ENCODE peak calls at places on chromosomes 5 and 9, in five cellular contexts. T, P, I, V and W are unnamed samples.

GRCh38 chr5:37448941-37449340 is 69.8 kb downstream of the WDR70 start:
- DNase-seq in P (no peak), I (no peak), T (no peak), V (no peak), W (no peak)

GRCh38 chr5:156584856-156585255 is 257.9 kb downstream of the SGCD start:
- DNase-seq in T (no peak), V (no peak), I (no peak), P (no peak), W (no peak)

GRCh38 chr9:92637331-92637730 is 32.6 kb downstream of the IPPK start:
- DNase-seq in I (no peak), P (no peak), T (no peak), V (no peak), W (no peak)

GRCh38 chr9:114450833-114451706 is 54.2 kb downstream of the WHRN start:
- DNase-seq in P (no peak), V (no peak), I (no peak), T (peak), W (no peak)

GRCh38 chr9:73200694-73201432 is 49.2 kb downstream of the ANXA1 start:
- DNase-seq in I (peak), P (peak), V (peak), T (no peak), W (no peak)

GRCh38 chr5:159286420-159287035 is 23.4 kb downstream of the UBLCP1 start:
- DNase-seq in I (no peak), T (no peak), V (no peak), P (peak), W (peak)

GRCh38 chr5:14447958-14448881 is 133.4 kb upstream of the OTULINL start:
- DNase-seq in I (no peak), V (no peak), T (peak), P (peak), W (no peak)

GRCh38 chr5:62190173-62190572 is 115.8 kb upstream of the KIF2A start:
- DNase-seq in P (peak), T (no peak), V (no peak), I (no peak), W (no peak)

GRCh38 chr5:33105521-33105941 is 335.2 kb upstream of the TARS1 start:
- DNase-seq in I (no peak), V (no peak), T (no peak), P (peak), W (no peak)

GRCh38 chr9:96567203-96567700 is 52.4 kb downstream of the CDC14B start:
- DNase-seq in I (no peak), P (peak), V (no peak), T (no peak), W (no peak)

GRCh38 chr9:138053996-138054752 is 176.6 kb downstream of the CACNA1B start:
- DNase-seq in T (no peak), P (no peak), V (no peak), I (no peak), W (no peak)

GRCh38 chr5:14268236-14268701 is 125.1 kb downstream of the TRIO start:
- DNase-seq in T (no peak), P (peak), V (peak), I (peak), W (no peak)

GRCh38 chr5:24644757-24645156 is at the start of gene CDH10:
- DNase-seq in V (no peak), I (no peak), P (no peak), T (no peak), W (no peak)

GRCh38 chr5:81601912-81602311 is 149.0 kb downstream of the SSBP2 start:
- DNase-seq in I (no peak), V (no peak), T (no peak), P (peak), W (no peak)

GRCh38 chr9:3367185-3367584 is 158.6 kb downstream of the RFX3 start:
- DNase-seq in V (no peak), I (no peak), T (no peak), P (no peak), W (no peak)

GRCh38 chr9:21434202-21435014 is 5.8 kb upstream of the IFNA1 start:
- DNase-seq in T (no peak), P (peak), I (peak), V (no peak), W (peak)

GRCh38 chr5:131147258-131147657 is 17.8 kb downstream of the HINT1 start:
- DNase-seq in T (no peak), V (no peak), I (no peak), P (no peak), W (no peak)

GRCh38 chr9:105187781-105188180 is 56.7 kb upstream of the SLC44A1 start:
- DNase-seq in I (no peak), T (no peak), V (no peak), P (peak), W (no peak)

GRCh38 chr9:78030553-78031270 is 899 bp downstream of the GNAQ start:
- DNase-seq in P (peak), T (no peak), V (peak), I (no peak), W (no peak)

GRCh38 chr9:70411930-70412677 is 2.4 kb downstream of the KLF9 start:
- DNase-seq in T (peak), P (peak), I (peak), V (peak), W (no peak)

GRCh38 chr9:91422832-91423711 is 560 bp downstream of the NFIL3 start:
- DNase-seq in I (no peak), T (no peak), V (no peak), P (peak), W (no peak)

GRCh38 chr5:7851240-7851592 is 283 bp upstream of the CFAP90 start:
- DNase-seq in V (no peak), P (peak), T (no peak), I (no peak), W (no peak)

GRCh38 chr9:89601306-89601705 is 3.5 kb upstream of the GADD45G start:
- DNase-seq in I (no peak), P (no peak), T (no peak), V (no peak), W (no peak)

GRCh38 chr9:126411225-126411947 is 84.8 kb downstream of the MVB12B start:
- DNase-seq in P (no peak), V (no peak), I (no peak), T (peak), W (peak)

GRCh38 chr5:31854181-31854624 is 215.3 kb downstream of the PDZD2 start:
- DNase-seq in P (peak), V (no peak), I (no peak), T (no peak), W (no peak)

GRCh38 chr5:132797651-132798050 is 15.5 kb upstream of the SOWAHA start:
- DNase-seq in T (no peak), P (no peak), V (no peak), I (no peak), W (no peak)

GRCh38 chr5:113548396-113548795 is 34.9 kb downstream of the YTHDC2 start:
- DNase-seq in T (no peak), P (no peak), I (no peak), V (no peak), W (no peak)

GRCh38 chr5:123881791-123882244 is 369.8 kb downstream of the CSNK1G3 start:
- DNase-seq in V (no peak), T (no peak), P (peak), I (no peak), W (no peak)

GRCh38 chr9:112532427-112532826 is 45.8 kb downstream of the KIAA1958 start:
- DNase-seq in I (no peak), T (no peak), V (no peak), P (no peak), W (no peak)

GRCh38 chr9:616694-617093 is 224.8 kb upstream of the DMRT1 start:
- DNase-seq in P (peak), I (no peak), T (no peak), V (no peak), W (no peak)

GRCh38 chr9:133603165-133603927 is 5.8 kb downstream of the FAM163B start:
- DNase-seq in T (no peak), V (no peak), I (no peak), P (no peak), W (no peak)

GRCh38 chr5:55636711-55637110 is 75.4 kb downstream of the SLC38A9 start:
- DNase-seq in P (no peak), I (no peak), V (no peak), T (no peak), W (no peak)
- H3K9ac ChIP-seq in P (no peak), I (no peak), V (no peak), T (no peak), W (no peak)

DNA sequence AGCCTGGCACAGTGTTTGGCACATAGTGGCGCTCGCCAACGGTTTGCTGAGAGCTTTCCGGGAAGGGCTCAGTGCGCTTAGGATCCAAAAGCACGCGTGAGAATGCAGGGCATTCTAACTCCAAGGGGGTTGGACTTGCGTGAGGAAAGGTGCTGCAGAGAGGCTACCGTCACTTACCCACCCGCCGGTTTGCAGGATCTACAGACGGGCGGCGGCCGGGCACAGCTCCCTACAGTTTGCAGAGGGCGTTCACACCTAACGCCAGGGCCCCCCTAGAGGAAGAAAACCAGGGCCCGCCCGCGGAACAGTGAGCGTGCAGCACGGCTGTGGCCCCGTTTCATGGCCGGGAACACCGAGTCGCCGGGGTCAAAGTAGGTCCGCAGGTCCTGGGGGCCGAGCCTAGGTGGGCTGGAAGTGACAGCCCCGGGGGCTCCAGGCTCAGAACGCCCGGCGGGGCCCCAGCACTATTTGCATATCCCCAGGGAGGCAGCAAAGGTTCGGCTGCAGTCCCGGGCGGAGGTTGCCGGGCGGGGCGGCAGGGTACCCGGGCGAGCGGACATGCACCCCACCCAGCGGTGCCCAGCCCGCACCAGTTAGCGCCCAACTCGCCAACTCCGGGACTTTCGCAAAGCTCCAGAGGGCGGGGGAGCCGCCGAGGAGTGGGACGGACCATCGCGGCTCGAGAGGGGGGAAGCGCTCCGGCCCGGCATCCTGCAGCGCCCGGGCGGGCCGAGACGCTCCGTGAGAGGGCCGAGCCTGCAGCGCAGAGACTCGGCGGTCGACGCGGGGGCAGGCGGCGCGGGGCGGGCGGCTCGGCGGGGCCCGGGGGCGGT is 498 bp upstream of the GALNT10 start:
- DNase-seq in P (peak), V (peak), I (peak), T (no peak), W (no peak)
- TF ChIP-seq POLR2AphosphoS5 in P (peak), V (peak), I (peak), T (no peak), W (peak)

GRCh38 chr9:36987409-36987808 is 46.7 kb downstream of the PAX5 start:
- DNase-seq in V (no peak), T (no peak), P (no peak), I (no peak), W (no peak)

GRCh38 chr9:36986548-36987408 is 47.3 kb downstream of the PAX5 start:
- DNase-seq in I (no peak), V (no peak), T (no peak), P (no peak), W (no peak)

GRCh38 chr9:36985769-36986547 is 48.1 kb downstream of the PAX5 start:
- DNase-seq in T (no peak), V (no peak), P (no peak), I (no peak), W (no peak)

GRCh38 chr9:36987891-36988290 is 46.2 kb downstream of the PAX5 start:
- DNase-seq in T (no peak), V (no peak), I (no peak), P (no peak), W (no peak)

DNA sequence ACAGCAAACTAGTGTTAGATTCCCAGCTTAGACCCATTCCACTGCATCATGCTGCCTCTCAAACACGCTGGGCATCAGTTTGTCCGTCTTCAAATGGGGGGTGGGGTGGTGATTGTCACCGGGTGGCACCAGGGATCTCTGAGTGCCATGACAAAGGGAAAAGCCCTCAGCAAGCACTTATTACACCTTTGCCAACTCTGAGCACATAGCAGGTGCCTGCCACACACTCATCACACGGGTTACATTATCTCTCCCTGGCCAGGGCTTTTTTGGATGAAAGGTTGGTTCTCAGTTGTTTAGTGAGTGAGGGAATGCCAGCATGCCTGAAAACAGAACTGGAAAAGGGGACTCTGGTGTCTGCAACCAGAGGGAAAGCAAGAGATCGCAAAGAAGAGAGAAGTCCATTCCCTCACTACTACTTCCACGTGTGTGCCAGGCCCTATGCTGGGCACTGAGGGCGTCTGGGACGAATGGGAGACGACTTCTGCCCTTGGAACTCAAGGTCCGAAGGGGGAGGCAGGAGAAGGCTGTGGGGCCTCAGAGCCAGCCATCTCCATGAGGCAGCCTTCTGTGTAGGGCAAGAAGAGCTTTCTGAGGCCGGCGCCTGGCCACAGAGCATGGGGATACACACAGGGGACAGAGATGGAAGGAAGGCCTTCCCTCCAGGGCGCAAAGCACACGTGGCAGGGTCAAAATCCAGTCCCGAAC is 48.9 kb downstream of the PAX5 start:
- DNase-seq in T (no peak), V (no peak), I (no peak), P (no peak), W (no peak)
- TF ChIP-seq EZH2 in T (no peak), V (no peak), I (no peak), P (no peak), W (no peak)

GRCh38 chr5:179974946-179975712 is 67.4 kb upstream of the TBC1D9B start:
- DNase-seq in I (no peak), P (peak), T (no peak), V (peak), W (no peak)
- H3K9ac ChIP-seq in I (no peak), P (no peak), T (no peak), V (no peak), W (no peak)